ENCODE peak calls at places on chromosome 17, in four cellular contexts. A, Z, Q and H are unnamed samples.

GRCh38 chr17:40191237-40192208 is 14.3 kb downstream of the RAPGEFL1 start:
- DNase-seq in A (peak; percentile 76), Z (peak; percentile 50), Q (peak; percentile 95), H (no peak)

GRCh38 chr17:46733837-46734516 is 84.5 kb downstream of the WNT3 start:
- DNase-seq in A (peak; percentile 69), Z (no peak), Q (no peak), H (no peak)

GRCh38 chr17:35977509-35977908 is 3.8 kb downstream of the CCL16 start:
- DNase-seq in A (no peak), Z (no peak), Q (peak; percentile 42), H (no peak)

GRCh38 chr17:67672592-67672991 is 45.1 kb upstream of the NOL11 start:
- DNase-seq in A (no peak), Z (no peak), Q (no peak), H (no peak)

GRCh38 chr17:12821376-12821940 is 32.2 kb downstream of the ARHGAP44 start:
- DNase-seq in A (peak; percentile 5), Z (no peak), Q (no peak), H (peak; percentile 44)

GRCh38 chr17:35890774-35891155 is 10.6 kb upstream of the CCL5 start:
- DNase-seq in A (no peak), Z (no peak), Q (no peak), H (no peak)

GRCh38 chr17:75776399-75777242 is 8.0 kb upstream of the UNK start:
- DNase-seq in A (no peak), Z (no peak), Q (no peak), H (no peak)

GRCh38 chr17:78787444-78787843 is 5.4 kb upstream of the CYTH1 start:
- DNase-seq in A (no peak), Z (no peak), Q (no peak), H (no peak)

GRCh38 chr17:18194804-18195203 is 11.2 kb downstream of the ALKBH5 start:
- DNase-seq in A (no peak), Z (no peak), Q (no peak), H (no peak)

GRCh38 chr17:9120471-9120870 is 99.2 kb downstream of the NTN1 start:
- DNase-seq in A (no peak), Z (peak; percentile 11), Q (no peak), H (no peak)

GRCh38 chr17:31511176-31511540 is 119.7 kb downstream of the RAB11FIP4 start:
- DNase-seq in A (no peak), Z (no peak), Q (no peak), H (no peak)

GRCh38 chr17:49621420-49621819 is 45.7 kb downstream of the NXPH3 start:
- DNase-seq in A (no peak), Z (no peak), Q (no peak), H (no peak)

GRCh38 chr17:57114085-57114673 is 29.1 kb downstream of the AKAP1 start:
- DNase-seq in A (peak; percentile 6), Z (peak; percentile 77), Q (no peak), H (no peak)

GRCh38 chr17:78307887-78308633 is 51.8 kb downstream of the SOCS3 start:
- DNase-seq in A (no peak), Z (no peak), Q (no peak), H (no peak)

GRCh38 chr17:15651001-15651582 is 31.6 kb upstream of the FBXW10B start:
- DNase-seq in A (no peak), Z (peak; percentile 23), Q (no peak), H (no peak)

GRCh38 chr17:74601944-74602572 is 10.0 kb upstream of the CD300LD start:
- DNase-seq in A (peak; percentile 15), Z (peak; percentile 55), Q (no peak), H (no peak)

GRCh38 chr17:3889613-3890012 is 3.2 kb downstream of the CAMKK1 start:
- DNase-seq in A (no peak), Z (no peak), Q (no peak), H (no peak)
- H3K4me3 ChIP-seq in A (no peak overlapping the region), Z (no peak overlapping the region), Q (no peak overlapping the region), H (no peak overlapping the region)

DNA sequence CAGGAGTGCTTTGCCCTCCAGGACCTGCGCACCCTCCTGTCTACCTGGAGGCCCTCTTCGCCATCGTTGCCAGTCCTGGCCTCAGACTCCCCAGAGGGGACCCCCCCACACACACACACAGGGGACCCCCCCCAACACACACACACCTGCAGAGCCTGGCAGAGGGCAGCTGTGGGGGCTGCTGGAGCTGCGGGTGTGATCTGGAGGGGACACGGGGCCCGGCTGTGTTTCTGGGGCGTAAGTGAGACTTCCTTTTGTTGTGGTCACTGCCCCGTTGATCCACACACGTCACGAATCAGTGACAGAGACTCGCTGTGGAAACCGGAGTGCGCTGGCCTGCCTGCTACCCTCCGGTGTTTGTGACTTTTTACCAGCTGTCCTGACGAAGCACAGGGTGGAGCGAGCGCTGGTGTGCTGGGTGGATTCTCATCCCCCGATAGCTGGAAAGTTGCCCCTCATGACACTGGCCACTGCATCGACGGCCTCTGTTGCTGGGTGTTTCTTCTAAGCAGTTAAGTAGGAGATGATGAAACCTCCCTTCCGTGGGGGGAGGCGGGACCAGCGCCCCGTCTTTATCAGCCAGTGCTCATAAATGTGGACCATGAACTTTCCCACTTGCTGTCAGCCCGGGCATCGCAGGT is 2.3 kb downstream of the METRNL start:
- DNase-seq in A (peak; percentile 43), Z (peak; percentile 71), Q (no peak), H (no peak)
- H3K4me3 ChIP-seq in A (peak overlapping the region; percentile 64), Z (peak overlapping the region; percentile 60), Q (peak overlapping the region; percentile 91), H (no peak overlapping the region)

DNA sequence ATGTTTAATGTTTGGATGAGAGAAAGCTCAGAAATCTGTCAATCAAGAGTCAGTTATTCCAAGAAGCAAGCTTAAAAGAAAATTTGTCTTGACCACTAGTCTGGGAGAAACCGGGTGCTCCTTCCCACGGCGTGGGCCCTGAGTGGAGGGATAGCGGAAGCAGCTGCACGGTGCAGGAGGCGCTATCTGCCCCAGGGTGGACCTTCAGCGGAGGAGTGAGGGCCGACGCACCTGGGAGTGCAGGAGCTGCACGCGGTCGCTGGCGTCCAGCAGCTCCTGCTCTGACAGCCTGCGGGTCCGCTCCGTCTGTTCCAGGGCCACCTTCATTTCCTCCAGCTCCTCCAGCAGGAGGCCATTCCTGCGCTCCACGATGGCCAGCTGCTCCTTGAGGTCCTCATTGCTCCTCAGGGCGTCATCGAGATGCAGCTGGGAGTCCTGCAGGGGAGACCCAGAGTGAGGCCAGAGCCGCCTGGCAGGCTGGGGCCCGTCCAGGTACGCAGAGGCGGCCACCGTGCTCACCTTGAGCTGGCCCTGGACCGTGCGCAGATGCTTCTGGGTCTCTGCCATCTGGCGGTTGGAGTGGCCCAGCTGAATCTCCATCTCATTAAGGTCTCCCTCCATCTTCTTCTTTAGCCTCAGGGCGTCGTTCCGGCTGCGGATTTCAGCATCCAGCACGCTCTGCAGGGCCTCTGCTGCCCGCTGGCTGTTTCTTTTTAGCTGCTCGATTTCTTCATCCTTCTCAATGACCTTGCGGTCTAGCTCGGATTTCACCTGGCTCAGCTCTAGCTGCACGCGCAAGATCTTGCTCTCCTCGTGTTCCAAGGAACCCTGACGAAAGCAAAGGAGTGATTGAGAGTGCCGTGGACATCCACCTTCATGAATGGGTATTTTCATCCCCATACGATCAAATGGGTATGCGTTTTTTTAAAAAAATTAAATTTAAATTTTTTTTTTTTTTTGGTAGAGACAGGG is 63.5 kb downstream of the MYH13 start:
- DNase-seq in A (no peak), Z (no peak), Q (no peak), H (no peak)
- H3K4me3 ChIP-seq in A (no peak overlapping the region), Z (no peak overlapping the region), Q (no peak overlapping the region), H (no peak overlapping the region)

DNA sequence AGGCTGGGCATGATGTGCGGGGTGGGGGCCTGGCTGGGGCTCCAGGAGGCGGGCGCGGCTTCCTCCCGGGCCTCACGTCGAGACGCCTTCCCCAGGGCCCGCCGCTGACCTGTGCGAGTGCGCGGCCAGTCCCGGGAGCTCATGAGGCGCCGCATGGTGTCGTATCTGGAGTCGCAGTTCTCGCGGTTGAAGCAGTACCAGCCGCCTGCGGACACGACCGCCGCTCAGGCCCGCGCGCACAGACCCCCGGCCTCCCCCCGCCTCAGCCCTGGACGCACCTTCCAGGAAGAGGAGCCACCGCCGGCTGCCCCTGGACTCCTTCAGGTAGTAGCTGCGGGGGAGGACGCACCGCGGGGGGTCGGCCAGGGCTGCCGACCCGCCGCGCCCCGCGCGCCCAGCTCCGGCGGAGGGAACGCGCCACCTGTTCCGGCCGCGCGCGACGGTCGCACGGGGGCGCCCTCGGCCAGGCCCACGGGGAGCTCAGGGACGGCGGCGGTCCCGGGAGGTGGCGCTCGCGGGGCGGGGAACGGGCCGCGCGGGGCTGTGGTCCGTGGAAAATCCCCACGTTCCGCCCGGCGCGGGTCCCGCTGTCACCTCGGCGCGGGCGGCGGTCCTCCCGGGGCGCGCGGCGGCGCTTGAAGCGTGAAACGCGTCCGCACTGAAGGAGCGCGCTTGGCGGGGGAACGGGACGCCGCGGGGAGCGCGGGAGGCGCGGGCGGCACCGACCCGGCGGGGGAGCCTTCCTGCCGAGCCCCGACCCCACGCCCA is 1.4 kb downstream of the NOTUM start:
- DNase-seq in A (peak; percentile 24), Z (peak; percentile 88), Q (no peak), H (no peak)
- H3K4me3 ChIP-seq in A (peak overlapping the region; percentile 21), Z (peak overlapping the region; percentile 65), Q (peak overlapping the region; percentile 52), H (peak overlapping the region; percentile 34)